ENCODE peak calls at places on chromosomes 11 and 22, in four cellular contexts. One of them, this sample, is unnamed.
A peak's percentile ranks its signal among the peaks of the same experiment; 100 is the strongest.

GRCh38 chr11:72683782-72684200 is 9.6 kb upstream of the PDE2A start:
- DNase-seq in K562: peak; percentile 74
- DNase-seq in HepG2: peak; percentile 33
- DNase-seq in GM12878: no peak
- DNase-seq in this sample: peak; percentile 82

GRCh38 chr11:2272946-2273280 is 2.5 kb upstream of the ASCL2 start:
- DNase-seq in GM12878: no peak
- DNase-seq in K562: no peak
- DNase-seq in HepG2: no peak
- DNase-seq in this sample: no peak

GRCh38 chr11:72333657-72334056 is 89.7 kb upstream of the PHOX2A start:
- DNase-seq in GM12878: no peak
- DNase-seq in K562: peak; percentile 71
- DNase-seq in HepG2: no peak
- DNase-seq in this sample: peak; percentile 30

GRCh38 chr11:8265681-8266241 is 2.1 kb upstream of the LMO1 start:
- DNase-seq in HepG2: no peak
- DNase-seq in K562: no peak
- DNase-seq in GM12878: no peak
- DNase-seq in this sample: peak; percentile 39

GRCh38 chr11:65849771-65850216 is 8.2 kb downstream of the CFL1 start:
- DNase-seq in K562: no peak
- DNase-seq in GM12878: no peak
- DNase-seq in HepG2: no peak
- DNase-seq in this sample: no peak

GRCh38 chr11:818396-819128 is at the start of gene PNPLA2:
- DNase-seq in HepG2: peak; percentile 74
- DNase-seq in GM12878: no peak
- DNase-seq in K562: no peak
- DNase-seq in this sample: no peak

GRCh38 chr11:63901660-63902059 is 15.3 kb downstream of the RCOR2 start:
- DNase-seq in K562: no peak
- DNase-seq in GM12878: no peak
- DNase-seq in HepG2: no peak
- DNase-seq in this sample: no peak

GRCh38 chr22:38823076-38823475 is 20.8 kb downstream of the NPTXR start:
- DNase-seq in K562: no peak
- DNase-seq in GM12878: no peak
- DNase-seq in HepG2: no peak
- DNase-seq in this sample: no peak

GRCh38 chr11:99422581-99423434 is 402.1 kb downstream of the CNTN5 start:
- DNase-seq in HepG2: no peak
- DNase-seq in GM12878: no peak
- DNase-seq in K562: no peak
- DNase-seq in this sample: no peak

GRCh38 chr22:25899566-25899965 is 157.6 kb downstream of the MYO18B start:
- DNase-seq in K562: no peak
- DNase-seq in HepG2: no peak
- DNase-seq in GM12878: no peak
- DNase-seq in this sample: no peak

GRCh38 chr22:25902402-25902801 is 160.4 kb downstream of the MYO18B start:
- DNase-seq in HepG2: no peak
- DNase-seq in GM12878: no peak
- DNase-seq in K562: no peak
- DNase-seq in this sample: no peak

GRCh38 chr22:25898707-25899365 is 156.8 kb downstream of the MYO18B start:
- DNase-seq in HepG2: peak; percentile 9
- DNase-seq in GM12878: no peak
- DNase-seq in K562: peak; percentile 19
- DNase-seq in this sample: peak; percentile 41

GRCh38 chr22:25900880-25901279 is 158.9 kb downstream of the MYO18B start:
- DNase-seq in HepG2: no peak
- DNase-seq in GM12878: no peak
- DNase-seq in K562: peak; percentile 14
- DNase-seq in this sample: no peak

GRCh38 chr22:25900390-25900789 is 158.4 kb downstream of the MYO18B start:
- DNase-seq in GM12878: no peak
- DNase-seq in K562: no peak
- DNase-seq in HepG2: no peak
- DNase-seq in this sample: no peak
- TF ChIP-seq TARDBP in GM12878: no peak
- TF ChIP-seq TARDBP in K562: no peak
- TF ChIP-seq TARDBP in HepG2: no peak
- TF ChIP-seq TARDBP in this sample: no peak

GRCh38 chr11:22787565-22788162 is 41.9 kb downstream of the SVIP start:
- DNase-seq in GM12878: no peak
- DNase-seq in K562: peak; percentile 54
- DNase-seq in HepG2: peak; percentile 45
- DNase-seq in this sample: peak; percentile 35

GRCh38 chr11:22797081-22797480 is 32.5 kb downstream of the SVIP start:
- DNase-seq in HepG2: no peak
- DNase-seq in K562: no peak
- DNase-seq in GM12878: no peak
- DNase-seq in this sample: no peak

GRCh38 chr11:22787055-22787454 is 42.5 kb downstream of the SVIP start:
- DNase-seq in K562: no peak
- DNase-seq in GM12878: no peak
- DNase-seq in HepG2: no peak
- DNase-seq in this sample: no peak

GRCh38 chr11:22795914-22796313 is 33.7 kb downstream of the SVIP start:
- DNase-seq in HepG2: no peak
- DNase-seq in K562: peak; percentile 75
- DNase-seq in GM12878: no peak
- DNase-seq in this sample: no peak

GRCh38 chr11:22792497-22792896 is 37.1 kb downstream of the SVIP start:
- DNase-seq in GM12878: no peak
- DNase-seq in K562: peak; percentile 79
- DNase-seq in HepG2: peak; percentile 94
- DNase-seq in this sample: no peak
- TF ChIP-seq TARDBP in GM12878: no peak
- TF ChIP-seq TARDBP in K562: no peak
- TF ChIP-seq TARDBP in HepG2: no peak
- TF ChIP-seq TARDBP in this sample: no peak

GRCh38 chr11:10918275-10918674 is 60.4 kb upstream of the ZBED5 start:
- DNase-seq in HepG2: no peak
- DNase-seq in K562: no peak
- DNase-seq in GM12878: no peak
- DNase-seq in this sample: no peak
- TF ChIP-seq TARDBP in HepG2: no peak
- TF ChIP-seq TARDBP in K562: no peak
- TF ChIP-seq TARDBP in GM12878: no peak
- TF ChIP-seq TARDBP in this sample: no peak

DNA sequence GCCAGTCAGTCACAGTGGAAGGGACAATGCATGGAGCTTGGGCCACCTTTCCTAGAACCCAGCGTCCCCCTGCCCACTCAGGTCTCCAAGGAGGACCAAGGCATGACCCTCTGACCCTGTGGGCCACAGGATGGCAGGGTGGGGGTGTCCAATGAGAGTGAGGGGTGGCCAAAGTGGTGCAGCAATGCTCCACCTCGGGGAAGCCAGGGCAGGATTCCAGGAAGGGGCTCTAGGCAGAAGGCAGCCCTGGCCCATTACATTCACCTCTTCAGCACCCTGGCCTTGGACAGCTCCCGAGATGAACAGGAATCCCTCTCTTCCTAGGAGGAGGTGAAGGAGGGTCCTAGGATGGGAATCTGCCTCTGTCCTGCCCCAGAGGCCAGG is 597.5 kb downstream of the BRD1 start:
- DNase-seq in K562: peak; percentile 14
- DNase-seq in HepG2: no peak
- DNase-seq in GM12878: no peak
- DNase-seq in this sample: no peak
- TF ChIP-seq TARDBP in K562: no peak
- TF ChIP-seq TARDBP in HepG2: no peak
- TF ChIP-seq TARDBP in GM12878: no peak
- TF ChIP-seq TARDBP in this sample: no peak

GRCh38 chr11:125069796-125070195 is 6.7 kb downstream of the SLC37A2 start:
- DNase-seq in K562: no peak
- DNase-seq in HepG2: no peak
- DNase-seq in GM12878: no peak
- DNase-seq in this sample: no peak
- TF ChIP-seq TARDBP in K562: no peak
- TF ChIP-seq TARDBP in HepG2: no peak
- TF ChIP-seq TARDBP in GM12878: no peak
- TF ChIP-seq TARDBP in this sample: no peak

GRCh38 chr11:13776134-13776815 is 107.8 kb downstream of the FAR1 start:
- DNase-seq in K562: peak; percentile 14
- DNase-seq in GM12878: no peak
- DNase-seq in HepG2: no peak
- DNase-seq in this sample: no peak
- TF ChIP-seq TARDBP in K562: no peak
- TF ChIP-seq TARDBP in GM12878: no peak
- TF ChIP-seq TARDBP in HepG2: no peak
- TF ChIP-seq TARDBP in this sample: no peak

GRCh38 chr11:126341760-126342161 is 13.7 kb upstream of the ST3GAL4 start:
- DNase-seq in K562: peak; percentile 58
- DNase-seq in HepG2: no peak
- DNase-seq in GM12878: no peak
- DNase-seq in this sample: no peak
- TF ChIP-seq TARDBP in K562: no peak
- TF ChIP-seq TARDBP in HepG2: no peak
- TF ChIP-seq TARDBP in GM12878: no peak
- TF ChIP-seq TARDBP in this sample: no peak

GRCh38 chr11:118609380-118610219 is 2.2 kb downstream of the PHLDB1 start:
- DNase-seq in GM12878: no peak
- DNase-seq in HepG2: no peak
- DNase-seq in K562: peak; percentile 12
- DNase-seq in this sample: no peak
- TF ChIP-seq TARDBP in GM12878: no peak
- TF ChIP-seq TARDBP in HepG2: no peak
- TF ChIP-seq TARDBP in K562: no peak
- TF ChIP-seq TARDBP in this sample: no peak

This sample was measured in HEK293T.